ENCODE peak calls at places on chromosome 22, in nine cellular contexts. X, I, Q, U, M, G, S, B and K are unnamed samples.
A peak's percentile ranks its signal among the peaks of the same experiment; 100 is the strongest.

GRCh38 chr22:23565288-23565941 is 14.7 kb downstream of the IGLL1 start:
- DNase-seq in Q (peak; percentile 53), M (no peak), I (no peak), B (no peak), X (no peak), G (no peak), U (no peak), S (peak; percentile 3), K (no peak)

GRCh38 chr22:17939579-17939978 is 84.8 kb downstream of the MICAL3 start:
- DNase-seq in M (no peak), I (no peak), S (no peak), G (no peak), U (no peak), Q (no peak), B (no peak), X (no peak), K (no peak)

GRCh38 chr22:27494821-27495220 is 306.7 kb downstream of the MN1 start:
- DNase-seq in G (no peak), M (no peak), X (no peak), U (no peak), Q (no peak), B (no peak), S (no peak), I (no peak), K (no peak)

GRCh38 chr22:19974233-19974861 is 32.7 kb upstream of the TXNRD2 start:
- DNase-seq in M (no peak), U (peak; percentile 65), G (no peak), S (peak; percentile 65), X (no peak), B (no peak), I (no peak), Q (no peak), K (no peak)

GRCh38 chr22:39382410-39382809 is 17.2 kb upstream of the TAB1 start:
- DNase-seq in M (no peak), U (no peak), G (no peak), I (no peak), B (no peak), S (no peak), Q (no peak), X (no peak), K (no peak)

GRCh38 chr22:48993655-48994054 is 834.0 kb downstream of the BRD1 start:
- DNase-seq in M (no peak), B (no peak), U (no peak), X (no peak), I (no peak), Q (peak; percentile 23), G (no peak), S (no peak), K (no peak)

GRCh38 chr22:37843746-37844089 is 416 bp downstream of the ANKRD54 start:
- DNase-seq in U (no peak), I (no peak), G (no peak), S (no peak), B (no peak), X (no peak), Q (peak; percentile 76), M (peak; percentile 47), K (no peak)

GRCh38 chr22:47550524-47551437 is 788.3 kb downstream of the TBC1D22A start:
- DNase-seq in U (no peak), Q (peak; percentile 45), X (no peak), G (no peak), B (no peak), M (no peak), I (peak; percentile 57), S (no peak), K (no peak)

GRCh38 chr22:30717952-30718351 is 23.3 kb downstream of the OSBP2 start:
- DNase-seq in S (no peak), G (no peak), B (no peak), I (no peak), Q (no peak), X (no peak), U (no peak), M (no peak), K (no peak)

GRCh38 chr22:46504586-46504985 is 32.8 kb downstream of the CELSR1 start:
- DNase-seq in U (no peak), B (no peak), M (no peak), X (no peak), S (no peak), G (no peak), I (no peak), Q (no peak), K (no peak)

GRCh38 chr22:31814942-31815341 is 61.1 kb downstream of the DEPDC5 start:
- DNase-seq in Q (no peak), X (no peak), G (no peak), B (no peak), U (no peak), S (no peak), I (no peak), M (no peak), K (no peak)

GRCh38 chr22:31870890-31871289 is 73.4 kb upstream of the YWHAH start:
- DNase-seq in M (no peak), U (peak; percentile 71), I (no peak), B (no peak), X (peak; percentile 61), G (peak; percentile 27), Q (no peak), S (peak; percentile 58), K (no peak)

GRCh38 chr22:41197046-41197807 is 7.9 kb upstream of the L3MBTL2 start:
- DNase-seq in G (no peak), S (peak; percentile 47), U (peak; percentile 48), M (peak; percentile 87), I (peak; percentile 90), B (peak; percentile 74), X (no peak), Q (peak; percentile 86), K (no peak)

GRCh38 chr22:27603823-27604190 is 197.7 kb downstream of the MN1 start:
- DNase-seq in I (no peak), G (no peak), M (no peak), U (no peak), X (no peak), Q (peak; percentile 85), S (peak; percentile 19), B (no peak), K (no peak)

GRCh38 chr22:41052661-41053490 is 39.5 kb upstream of the EP300 start:
- DNase-seq in I (no peak), B (no peak), U (peak; percentile 95), X (peak; percentile 28), Q (no peak), S (peak; percentile 35), G (no peak), M (no peak), K (no peak)

GRCh38 chr22:50190182-50190951 is 4.7 kb downstream of the TRABD start:
- DNase-seq in M (peak; percentile 84), I (no peak), U (peak; percentile 83), X (no peak), B (peak; percentile 70), Q (peak; percentile 83), G (no peak), S (peak; percentile 56), K (peak; percentile 78)
- H3K4me3 ChIP-seq in M (peak overlapping the region; percentile 65), I (peak overlapping the region; percentile 66), U (peak overlapping the region; percentile 58), X (peak overlapping the region; percentile 18), B (peak overlapping the region; percentile 94), Q (peak overlapping the region; percentile 51), G (peak overlapping the region; percentile 47), S (peak overlapping the region; percentile 47), K (peak overlapping the region; percentile 58)

GRCh38 chr22:21672107-21672629 is 6.4 kb downstream of the PPIL2 start:
- DNase-seq in U (no peak), G (no peak), B (no peak), X (no peak), I (no peak), M (no peak), S (no peak), Q (no peak), K (no peak)
- TF ChIP-seq CTCF in U (no peak), G (no peak), B (no peak), X (no peak), I (no peak), M (no peak), S (no peak), Q (no peak), K (no peak)

DNA sequence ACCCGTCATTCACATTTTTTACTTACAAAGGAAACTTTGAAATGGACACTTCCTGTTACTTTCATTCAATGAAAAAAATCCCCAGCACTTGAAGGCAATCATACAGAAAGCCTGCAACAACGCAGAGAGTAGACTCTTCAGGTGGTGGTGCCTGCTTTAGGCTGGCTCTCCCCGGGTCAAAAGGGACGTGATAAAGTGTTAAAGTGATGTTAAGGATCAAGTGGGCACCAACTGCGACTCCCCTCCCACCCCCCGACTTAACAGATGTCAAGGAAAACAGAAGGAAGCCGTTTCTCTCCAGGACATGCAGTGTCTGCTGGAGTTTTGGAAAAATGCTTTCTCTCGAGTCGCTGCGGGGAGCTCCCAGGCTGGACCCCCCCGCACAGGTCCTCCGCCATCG is 414 bp upstream of the PNPLA3 start:
- DNase-seq in G (no peak), U (no peak), B (no peak), S (no peak), M (no peak), I (no peak), Q (no peak), X (no peak), K (no peak)
- H3K4me3 ChIP-seq in G (peak overlapping the region; percentile 75), U (peak overlapping the region; percentile 57), B (peak overlapping the region; percentile 54), S (peak overlapping the region; percentile 74), M (peak overlapping the region; percentile 74), I (peak overlapping the region; percentile 77), Q (peak overlapping the region; percentile 58), X (peak overlapping the region; percentile 46), K (peak overlapping the region; percentile 26)

GRCh38 chr22:33914699-33915098 is 5.6 kb downstream of the LARGE1 start:
- DNase-seq in Q (no peak), G (no peak), X (no peak), B (no peak), I (no peak), M (no peak), U (no peak), S (no peak), K (no peak)

GRCh38 chr22:33918676-33919590 is 1.3 kb downstream of the LARGE1 start:
- DNase-seq in X (no peak), U (no peak), I (no peak), S (no peak), M (no peak), G (no peak), B (no peak), Q (no peak), K (no peak)

GRCh38 chr22:33920927-33921575 is 775 bp upstream of the LARGE1 start:
- DNase-seq in U (peak; percentile 88), S (peak; percentile 96), X (peak; percentile 82), I (peak; percentile 99), B (peak; percentile 77), G (peak; percentile 79), M (peak; percentile 100), Q (peak; percentile 99), K (peak; percentile 79)

GRCh38 chr22:33919591-33920501 is at the start of gene LARGE1:
- DNase-seq in G (no peak), I (no peak), U (no peak), B (no peak), S (peak; percentile 31), Q (peak; percentile 71), M (peak; percentile 37), X (no peak), K (no peak)

DNA sequence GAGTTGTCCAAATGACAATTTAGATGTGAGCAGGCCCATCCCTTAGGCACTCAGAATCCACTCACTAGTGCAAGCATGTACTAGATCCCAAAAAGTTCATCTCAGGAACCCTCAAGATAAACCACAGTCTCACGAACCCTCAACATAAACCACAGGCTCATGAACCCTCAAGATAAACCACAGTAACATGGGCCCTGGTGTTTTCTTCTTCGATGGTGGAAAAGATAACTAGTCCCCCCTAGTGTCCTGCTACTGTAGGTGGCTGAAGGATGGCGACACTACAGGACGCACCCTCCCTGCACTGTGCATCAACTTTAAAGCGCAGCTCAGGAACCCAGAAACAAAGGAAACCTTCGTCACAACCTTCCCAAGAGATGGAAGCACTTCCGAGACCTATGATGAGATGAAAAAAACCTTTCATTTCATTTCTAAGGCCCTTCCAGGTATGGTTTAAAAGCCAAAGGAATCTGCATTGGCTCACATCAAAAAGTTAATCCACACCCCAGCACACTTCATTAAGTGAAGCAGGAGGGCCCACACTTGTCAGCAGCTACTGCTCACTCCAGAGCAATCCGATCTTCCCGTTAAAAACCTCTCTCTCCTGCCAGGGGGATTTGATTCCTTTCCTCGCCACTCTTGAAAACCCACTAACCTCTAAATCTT is 2.4 kb downstream of the LARGE1 start:
- DNase-seq in X (no peak), B (no peak), Q (no peak), I (no peak), M (no peak), G (no peak), U (peak; percentile 40), S (no peak), K (peak; percentile 50)
- TF ChIP-seq CTCF in X (peak; percentile 21), B (no peak), Q (no peak), I (no peak), M (peak; percentile 39), G (peak; percentile 15), U (peak; percentile 36), S (no peak), K (peak; percentile 65)